ENCODE peak calls at places on chromosomes 12 and 14, in nine cellular contexts. C is HepG2, G is Peyer's patch, K is heart left ventricle, T is IMR-90, N is tibial nerve, O is ovary, B is right lobe of liver, Z is esophagus squamous epithelium. P is an unnamed sample. For H3K9me3 and H3K27me3, the result is how much of the 10 kb centered on the place peaks cover.

GRCh38 chr12:32508626-32509025 is 109.3 kb downstream of the FGD4 start:
- DNase-seq in C (no peak), G (no peak), K (no peak), T (no peak), N (no peak), O (no peak), B (no peak), Z (no peak), P (no peak)

GRCh38 chr12:65100140-65100539 is 21.0 kb downstream of the WIF1 start:
- DNase-seq in C (peak), G (no peak), K (no peak), T (no peak), N (no peak), O (no peak), B (no peak), Z (no peak), P (no peak)

GRCh38 chr14:50615056-50615455 is 53.0 kb downstream of the SAV1 start:
- DNase-seq in C (peak), G (no peak), K (no peak), T (no peak), N (no peak), O (no peak), B (no peak), Z (no peak), P (no peak)

GRCh38 chr12:76757694-76758093 is 6.2 kb upstream of the ZDHHC17 start:
- DNase-seq in C (no peak), G (no peak), K (no peak), T (peak), N (no peak), O (no peak), B (no peak), Z (no peak), P (no peak)

GRCh38 chr14:43525647-43526046 is 981.4 kb downstream of the FSCB start:
- DNase-seq in C (no peak), G (no peak), K (no peak), T (no peak), N (no peak), O (no peak), B (no peak), Z (no peak), P (no peak)

GRCh38 chr12:17197971-17198370 is 592.0 kb upstream of the LMO3 start:
- DNase-seq in C (no peak), G (no peak), K (no peak), T (no peak), N (no peak), O (no peak), B (no peak), Z (no peak), P (no peak)

GRCh38 chr14:68495101-68495637 is 297.7 kb downstream of the ZFP36L1 start:
- DNase-seq in C (no peak), G (peak), K (no peak), T (no peak), N (no peak), O (no peak), B (no peak), Z (no peak), P (no peak)

GRCh38 chr12:94266796-94267529 is 118.6 kb downstream of the PLXNC1 start:
- DNase-seq in C (no peak), G (no peak), K (no peak), T (peak), N (no peak), O (no peak), B (no peak), Z (no peak), P (no peak)

GRCh38 chr12:66733839-66734238 is 55.0 kb upstream of the GRIP1 start:
- DNase-seq in C (no peak), G (no peak), K (no peak), T (no peak), N (no peak), O (no peak), B (no peak), Z (no peak), P (no peak)

GRCh38 chr14:29166507-29166906 is 399.9 kb downstream of the FOXG1 start:
- DNase-seq in C (no peak), G (no peak), K (no peak), T (no peak), N (no peak), O (no peak), B (no peak), Z (no peak), P (no peak)

GRCh38 chr12:25074954-25075353 is 120.0 kb downstream of the DNAI7 start:
- DNase-seq in C (no peak), G (no peak), K (no peak), T (no peak), N (no peak), O (no peak), B (no peak), Z (no peak), P (no peak)

GRCh38 chr14:105845725-105846309 is 319.4 kb downstream of the TMEM121 start:
- DNase-seq in C (no peak), G (no peak), K (no peak), T (no peak), N (no peak), O (no peak), B (no peak), Z (no peak), P (no peak)
- TF ChIP-seq POLR2A in C (no peak), G (no peak), K (no peak), T (no peak), N (no peak), O (no peak), B (no peak), Z (no peak), P (no peak)

GRCh38 chr12:103836345-103836744 is 4.7 kb downstream of the NT5DC3 start:
- DNase-seq in C (no peak), G (no peak), K (no peak), T (no peak), N (no peak), O (no peak), B (no peak), Z (no peak), P (no peak)
- H3K9me3 ChIP-seq in C (under half), G (under half), K (under half), T (under half), N (under half), O (under half), B (under half), Z (under half), P (under half)

GRCh38 chr14:56131865-56132830 is 13.9 kb downstream of the PELI2 start:
- DNase-seq in C (no peak), G (no peak), K (no peak), T (no peak), N (no peak), O (no peak), B (no peak), Z (no peak), P (no peak)
- H3K27me3 ChIP-seq in C (under half), G (under half), K (under half), T (under half), N (under half), O (under half), B (under half), Z (under half), P (under half)

GRCh38 chr14:93759781-93760307 is 28.4 kb downstream of the PRIMA1 start:
- DNase-seq in C (no peak), G (no peak), K (peak), T (no peak), N (no peak), O (peak), B (peak), Z (no peak), P (no peak)
- TF ChIP-seq POLR2A in C (no peak), G (no peak), K (no peak), T (no peak), N (no peak), O (no peak), B (no peak), Z (no peak), P (no peak)

GRCh38 chr14:64510825-64511679 is 6.5 kb downstream of the ZBTB1 start:
- DNase-seq in C (peak), G (peak), K (peak), T (peak), N (peak), O (peak), B (peak), Z (no peak), P (peak)
- H3K9me3 ChIP-seq in C (under half), G (under half), K (under half), T (under half), N (under half), O (under half), B (under half), Z (under half), P (under half)

DNA sequence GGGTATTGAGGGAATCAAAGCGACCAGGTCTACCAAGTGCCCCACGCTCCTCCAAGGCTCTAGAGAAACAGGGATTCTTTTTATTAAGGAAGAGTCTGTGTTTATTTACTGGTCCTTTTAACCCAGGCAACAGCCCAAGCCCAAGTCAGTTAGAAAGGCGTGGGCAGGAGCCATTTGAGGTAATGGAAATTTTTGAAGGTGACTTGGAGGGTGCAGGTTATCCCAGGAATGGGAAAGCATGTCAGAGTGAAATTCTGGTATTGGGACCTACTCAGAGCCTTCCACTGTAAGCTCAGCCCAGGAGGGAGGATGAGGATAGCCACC is 2.9 kb downstream of the SLC6A12 start:
- DNase-seq in C (no peak), G (no peak), K (no peak), T (no peak), N (no peak), O (no peak), B (no peak), Z (no peak), P (peak)
- H3K27me3 ChIP-seq in C (under half), G (under half), K (under half), T (half or more), N (under half), O (under half), B (under half), Z (under half), P (under half)

GRCh38 chr14:23326491-23327332 is 5.5 kb downstream of the PABPN1 start:
- DNase-seq in C (no peak), G (no peak), K (no peak), T (no peak), N (no peak), O (no peak), B (no peak), Z (no peak), P (no peak)
- TF ChIP-seq POLR2A in C (peak), G (no peak), K (no peak), T (peak), N (no peak), O (no peak), B (no peak), Z (no peak), P (peak)

DNA sequence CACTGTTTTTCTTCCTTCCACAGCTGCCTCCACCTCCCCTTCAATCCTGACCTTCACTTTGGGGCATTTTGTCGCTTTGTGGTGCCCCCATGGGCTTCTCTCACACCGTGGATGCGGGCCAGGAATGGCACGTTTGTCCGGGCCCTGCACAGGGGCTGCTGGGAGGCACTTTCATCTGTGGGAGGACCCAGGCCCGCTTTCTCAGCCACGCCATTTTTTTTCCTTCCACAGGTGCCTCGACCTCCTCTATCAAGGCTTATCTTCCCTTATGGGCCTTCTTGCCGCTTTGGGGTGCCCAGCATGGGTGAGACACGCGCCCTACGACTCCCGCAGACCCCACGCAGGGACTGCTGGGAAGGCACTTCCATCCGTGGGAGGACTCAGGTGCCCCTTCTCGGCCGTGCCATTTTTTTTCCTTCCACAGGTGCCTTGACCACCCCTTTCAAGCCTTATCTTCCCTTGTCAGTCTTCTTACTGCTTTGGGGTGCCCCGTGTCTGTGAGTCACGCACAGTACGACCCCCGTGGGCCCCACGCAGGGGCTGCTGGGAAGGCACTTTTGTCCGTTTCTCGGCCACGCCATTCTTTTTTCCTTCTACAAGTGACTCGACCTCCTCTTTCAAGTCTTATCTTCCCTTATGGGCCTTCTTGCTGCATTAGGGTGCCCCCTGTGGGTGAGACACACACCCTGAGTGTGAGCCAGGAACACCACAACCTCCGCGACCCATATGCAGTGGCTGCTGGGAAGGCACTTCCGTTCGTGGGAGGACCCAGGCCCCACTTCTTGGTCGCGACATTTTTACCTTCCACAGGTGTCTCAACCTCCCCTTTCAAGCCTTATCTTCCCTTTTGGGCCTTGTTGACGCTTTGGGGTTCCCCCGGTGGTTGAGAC is 270.7 kb downstream of the ALG10 start:
- DNase-seq in C (peak), G (peak), K (no peak), T (no peak), N (no peak), O (peak), B (peak), Z (no peak), P (peak)
- H3K9me3 ChIP-seq in C (under half), G (under half), K (under half), T (half or more), N (half or more), O (under half), B (under half), Z (under half), P (under half)

GRCh38 chr14:65168840-65169239 is 66.5 kb upstream of the MAX start:
- DNase-seq in C (no peak), G (no peak), K (no peak), T (no peak), N (no peak), O (no peak), B (no peak), Z (no peak), P (no peak)

GRCh38 chr14:65173973-65174693 is 71.8 kb upstream of the MAX start:
- DNase-seq in C (no peak), G (no peak), K (no peak), T (no peak), N (no peak), O (no peak), B (no peak), Z (no peak), P (no peak)

GRCh38 chr14:65170318-65170717 is 68.0 kb upstream of the MAX start:
- DNase-seq in C (no peak), G (no peak), K (no peak), T (no peak), N (no peak), O (no peak), B (no peak), Z (no peak), P (no peak)

GRCh38 chr14:65169351-65169750 is 67.0 kb upstream of the MAX start:
- DNase-seq in C (no peak), G (no peak), K (no peak), T (peak), N (no peak), O (no peak), B (no peak), Z (no peak), P (no peak)

DNA sequence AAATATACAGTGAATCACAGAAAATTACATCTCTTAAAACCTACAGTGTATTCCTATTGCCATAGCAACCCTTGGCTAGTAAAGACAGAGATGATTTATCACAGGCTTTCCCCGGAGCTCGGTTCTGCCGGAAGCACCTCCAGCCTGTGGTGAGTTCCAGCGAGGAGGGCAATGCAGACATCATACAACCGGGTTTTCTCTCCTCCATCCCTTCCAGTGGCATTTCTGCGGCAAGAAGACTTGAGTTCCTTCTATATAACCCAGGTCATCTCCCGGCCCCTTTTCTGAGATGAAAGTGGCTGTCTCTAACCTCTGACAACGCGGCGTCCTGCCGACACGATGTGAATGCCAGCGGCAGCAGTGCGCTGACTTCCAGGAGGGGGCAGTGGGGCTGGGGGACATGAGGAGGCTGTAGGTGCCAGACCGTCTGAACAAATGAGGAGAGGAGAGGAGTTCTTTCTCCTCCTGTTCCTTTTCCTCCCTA is 68.5 kb upstream of the MAX start:
- DNase-seq in C (no peak), G (peak), K (no peak), T (peak), N (no peak), O (no peak), B (no peak), Z (no peak), P (peak)
- H3K27me3 ChIP-seq in C (under half), G (under half), K (under half), T (under half), N (under half), O (under half), B (under half), Z (under half), P (under half)

DNA sequence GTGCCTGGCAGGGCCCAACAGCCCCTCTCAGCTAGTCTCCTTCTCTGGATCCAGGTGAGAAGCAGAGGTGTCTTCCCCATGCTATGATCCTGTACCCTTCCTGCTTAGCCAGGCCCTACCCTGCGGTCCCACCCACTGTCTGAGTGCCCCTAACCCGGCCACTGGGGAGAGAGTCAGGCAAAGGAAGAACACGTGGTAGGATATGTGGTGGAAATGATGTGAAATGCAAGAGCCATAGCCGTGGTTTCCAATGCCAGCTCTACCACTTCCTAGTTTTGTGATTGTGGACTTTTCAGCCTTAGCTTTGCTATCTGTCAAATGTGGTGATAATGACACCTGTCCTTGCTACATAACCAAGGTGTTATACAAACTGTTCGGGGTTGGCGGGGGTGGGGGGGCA is 15.8 kb downstream of the KRT2 start:
- DNase-seq in C (no peak), G (no peak), K (no peak), T (no peak), N (no peak), O (no peak), B (no peak), Z (no peak), P (no peak)
- TF ChIP-seq POLR2A in C (no peak), G (no peak), K (no peak), T (no peak), N (no peak), O (no peak), B (no peak), Z (no peak), P (no peak)